ENCODE peak calls at places on chromosomes 7 and 10, in four cellular contexts. Z is HepG2, F is A549, I is K562. N is an unnamed sample.

GRCh38 chr7:14170872-14171271 is 181.4 kb upstream of the ETV1 start:
- DNase-seq in F (no peak), I (no peak), Z (no peak), N (no peak)

GRCh38 chr7:23012797-23013714 is 874 bp downstream of the HYCC1 start:
- DNase-seq in I (peak), Z (peak), F (peak), N (peak)

GRCh38 chr7:36127075-36127740 is 25.8 kb upstream of the EEPD1 start:
- DNase-seq in I (no peak), Z (no peak), F (no peak), N (no peak)

GRCh38 chr10:106519376-106520035 is 645.0 kb downstream of the SORCS1 start:
- DNase-seq in I (no peak), Z (no peak), F (no peak), N (no peak)

GRCh38 chr10:10786334-10787090 is 231.2 kb upstream of the CELF2 start:
- DNase-seq in I (no peak), F (no peak), Z (no peak), N (no peak)

GRCh38 chr10:105291571-105291970 is 650.5 kb downstream of the SORCS3 start:
- DNase-seq in F (no peak), I (no peak), Z (no peak), N (no peak)

GRCh38 chr10:47332371-47332770 is 10.1 kb downstream of the GDF2 start:
- DNase-seq in Z (no peak), F (no peak), I (no peak), N (no peak)

GRCh38 chr7:26156454-26157365 is 4.7 kb downstream of the NFE2L3 start:
- DNase-seq in Z (peak), F (peak), I (peak), N (no peak)

GRCh38 chr10:57785068-57785467 is 482.6 kb downstream of the IPMK start:
- DNase-seq in F (no peak), Z (no peak), I (no peak), N (no peak)

GRCh38 chr10:115982076-115982475 is 290.9 kb downstream of the GFRA1 start:
- DNase-seq in I (no peak), Z (no peak), F (no peak), N (no peak)

GRCh38 chr7:156113733-156114132 is 301.5 kb upstream of the SHH start:
- DNase-seq in I (no peak), F (no peak), Z (no peak), N (no peak)

GRCh38 chr10:70722820-70723424 is 50.6 kb downstream of the ADAMTS14 start:
- DNase-seq in I (no peak), F (no peak), Z (no peak), N (no peak)

GRCh38 chr7:131747625-131748024 is 191.2 kb upstream of the PODXL start:
- DNase-seq in I (no peak), F (no peak), Z (no peak), N (no peak)

GRCh38 chr7:2452074-2452507 is 24.1 kb downstream of the GRIFIN start:
- DNase-seq in I (no peak), F (no peak), Z (peak), N (no peak)

GRCh38 chr10:8037199-8037801 is 17.2 kb upstream of the GATA3 start:
- DNase-seq in F (no peak), Z (no peak), I (no peak), N (no peak)

GRCh38 chr7:113806633-113807327 is 112.0 kb downstream of the PPP1R3A start:
- DNase-seq in I (no peak), F (no peak), Z (no peak), N (no peak)

GRCh38 chr7:23467731-23468720 is 2.3 kb downstream of the IGF2BP3 start:
- DNase-seq in F (no peak), Z (peak), I (peak), N (peak)

GRCh38 chr7:108824840-108825540 is 255.3 kb downstream of the DNAJB9 start:
- DNase-seq in I (no peak), Z (no peak), F (no peak), N (no peak)

GRCh38 chr10:101939273-101939635 is 95.7 kb upstream of the KCNIP2 start:
- DNase-seq in I (no peak), F (peak), Z (no peak), N (no peak)

GRCh38 chr7:33926535-33926934 is 21.2 kb downstream of the BMPER start:
- DNase-seq in F (no peak), I (no peak), Z (no peak), N (no peak)

GRCh38 chr7:33918401-33919120 is 13.2 kb downstream of the BMPER start:
- DNase-seq in Z (no peak), I (no peak), F (no peak), N (no peak)

GRCh38 chr7:33921216-33921938 is 16.0 kb downstream of the BMPER start:
- DNase-seq in Z (no peak), F (no peak), I (no peak), N (no peak)

GRCh38 chr7:33922820-33923219 is 17.5 kb downstream of the BMPER start:
- DNase-seq in Z (no peak), F (no peak), I (no peak), N (no peak)

GRCh38 chr7:33923440-33924229 is 18.3 kb downstream of the BMPER start:
- DNase-seq in F (no peak), I (no peak), Z (no peak), N (no peak)
- TF ChIP-seq HMGXB4 in F (no peak), I (no peak), Z (no peak), N (no peak)

DNA sequence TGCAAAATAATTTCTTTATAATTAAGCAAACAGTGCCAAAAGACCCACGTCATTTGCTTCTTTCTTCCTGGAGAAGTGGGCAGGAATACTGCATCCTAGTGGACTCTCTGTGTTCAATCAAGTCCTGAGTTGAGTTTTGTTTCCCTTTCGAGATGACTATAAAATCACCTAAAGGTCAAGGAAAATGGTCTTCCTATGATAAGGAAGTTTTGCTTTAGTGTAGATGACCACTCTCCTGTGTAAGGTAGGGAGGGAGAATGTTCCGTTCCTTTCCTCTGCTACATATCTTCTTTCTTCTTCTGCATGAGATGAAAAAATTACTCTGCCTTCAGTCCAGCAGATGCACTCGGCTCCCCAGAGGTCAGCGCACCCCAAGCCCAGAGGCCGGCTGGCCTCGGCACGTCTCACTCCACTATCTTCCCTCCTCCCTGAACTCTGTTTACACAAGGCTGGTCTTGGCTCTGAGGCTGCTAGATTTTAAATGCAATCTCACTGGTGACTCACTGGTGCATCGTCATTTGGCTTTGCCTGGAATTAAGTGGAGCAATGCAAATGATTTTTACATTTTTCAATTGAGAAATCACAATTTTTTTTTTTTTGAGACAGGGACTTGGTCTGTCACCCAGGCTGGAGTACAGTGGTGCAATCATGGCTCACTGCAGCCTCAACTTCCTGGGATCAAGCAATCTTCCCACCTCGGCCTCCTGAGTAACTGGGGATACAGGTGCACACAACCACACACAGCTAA is 18.6 kb upstream of the VDAC2 start:
- DNase-seq in F (peak), Z (peak), I (peak), N (no peak)
- TF ChIP-seq HMGXB4 in F (no peak), Z (no peak), I (no peak), N (no peak)

DNA sequence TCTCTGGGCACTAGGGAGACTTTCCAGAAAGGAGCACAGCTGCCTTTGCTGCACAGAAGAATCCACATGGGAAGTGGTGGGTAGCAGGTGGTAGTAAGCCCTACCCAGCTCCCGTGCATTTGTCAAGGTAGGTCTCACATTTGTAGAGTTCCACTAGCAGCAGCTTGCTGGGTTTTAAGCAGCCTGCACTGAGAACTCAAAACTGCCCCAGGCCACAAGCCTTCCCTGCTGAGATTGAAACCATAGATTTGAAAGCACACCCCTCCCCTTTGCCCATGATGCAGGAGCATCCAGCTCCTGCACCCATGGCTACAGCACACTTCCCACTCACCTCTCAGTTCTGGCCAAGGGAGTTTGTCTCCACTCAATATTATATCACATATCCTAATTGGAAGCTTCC is 604.5 kb upstream of the STEAP1 start:
- DNase-seq in F (no peak), Z (no peak), I (no peak), N (peak)
- TF ChIP-seq HMGXB4 in F (no peak), Z (no peak), I (no peak), N (no peak)

GRCh38 chr7:133513608-133514007 is 260.7 kb downstream of the EXOC4 start:
- DNase-seq in Z (no peak), I (no peak), F (no peak), N (no peak)
- TF ChIP-seq HMGXB4 in Z (no peak), I (no peak), F (no peak), N (no peak)

GRCh38 chr7:155052982-155053381 is 17.1 kb upstream of the HTR5A start:
- DNase-seq in Z (no peak), I (no peak), F (no peak), N (no peak)
- TF ChIP-seq HMGXB4 in Z (no peak), I (no peak), F (no peak), N (no peak)